ENCODE peak calls at places on chromosomes 2 and 18, in ten cellular contexts. H, D, I, L, S, T, M, X, C and Y are unnamed samples.

GRCh38 chr18:36186461-36187137 is 698 bp upstream of the MOCOS start:
- DNase-seq in T (peak), H (peak), D (peak), X (no peak), C (no peak), M (no peak), I (peak), S (peak), L (no peak), Y (no peak)

GRCh38 chr18:58788971-58789797 is 75.5 kb upstream of the ZNF532 start:
- DNase-seq in M (no peak), C (no peak), L (no peak), X (no peak), S (no peak), T (no peak), H (no peak), D (peak), I (no peak), Y (no peak)

GRCh38 chr2:162475661-162476060 is 131.7 kb downstream of the GCA start:
- DNase-seq in L (peak), I (no peak), T (no peak), C (no peak), M (no peak), S (peak), H (no peak), X (no peak), D (peak), Y (peak)

GRCh38 chr2:186135697-186136096 is 350.4 kb upstream of the ZC3H15 start:
- DNase-seq in D (no peak), S (no peak), L (no peak), H (peak), M (no peak), C (no peak), X (no peak), I (no peak), T (no peak), Y (no peak)

GRCh38 chr18:45730832-45731545 is 7.0 kb downstream of the SLC14A1 start:
- DNase-seq in M (peak), S (no peak), I (no peak), H (peak), D (no peak), X (no peak), C (no peak), T (no peak), L (no peak), Y (no peak)

GRCh38 chr2:241379481-241380480 is 23.7 kb downstream of the FARP2 start:
- DNase-seq in L (no peak), D (no peak), M (no peak), X (no peak), T (no peak), H (peak), C (no peak), S (no peak), I (no peak), Y (no peak)

GRCh38 chr18:45774065-45774521 is 50.1 kb downstream of the SLC14A1 start:
- DNase-seq in M (no peak), I (no peak), H (peak), D (peak), T (no peak), X (no peak), L (no peak), S (no peak), C (no peak), Y (no peak)

GRCh38 chr2:188971316-188971930 is 2.8 kb upstream of the COL3A1 start:
- DNase-seq in X (no peak), H (no peak), C (no peak), L (no peak), T (no peak), I (no peak), S (no peak), D (no peak), M (no peak), Y (no peak)

GRCh38 chr18:11689031-11689971 is at the start of gene GNAL:
- DNase-seq in I (peak), X (no peak), L (peak), T (peak), D (peak), M (peak), H (peak), S (peak), C (no peak), Y (peak)

GRCh38 chr2:188518391-188518790 is 226.7 kb downstream of the GULP1 start:
- DNase-seq in H (peak), D (peak), M (no peak), X (no peak), I (no peak), T (no peak), L (no peak), C (no peak), S (no peak), Y (no peak)

GRCh38 chr2:159083601-159084000 is 115.2 kb downstream of the TANC1 start:
- DNase-seq in T (no peak), C (no peak), S (no peak), X (no peak), M (peak), H (peak), L (no peak), I (no peak), D (no peak), Y (no peak)

GRCh38 chr18:1760901-1761300 is 810.4 kb downstream of the METTL4 start:
- DNase-seq in L (no peak), T (no peak), M (no peak), H (no peak), S (no peak), D (no peak), X (no peak), I (no peak), C (no peak), Y (no peak)

GRCh38 chr2:102301867-102302362 is 9.4 kb upstream of the IL1RL1 start:
- DNase-seq in X (peak), I (peak), S (no peak), C (no peak), D (peak), T (peak), H (no peak), M (no peak), L (no peak), Y (no peak)